ENCODE peak calls at places on chromosomes 11 and 22, in seven cellular contexts. One of them, this sample, is unnamed.

GRCh38 chr11:69840371-69841169 is 21.4 kb upstream of the FGF3 start:
- DNase-seq in A549: no peak
- DNase-seq in transverse colon: no peak
- DNase-seq in HCT116: peak
- DNase-seq in uterus: no peak
- DNase-seq in heart left ventricle: peak
- DNase-seq in lower leg skin: peak
- DNase-seq in this sample: no peak

GRCh38 chr11:47399860-47400812 is 8.3 kb upstream of the SLC39A13 start:
- DNase-seq in A549: no peak
- DNase-seq in transverse colon: peak
- DNase-seq in HCT116: no peak
- DNase-seq in uterus: peak
- DNase-seq in heart left ventricle: no peak
- DNase-seq in lower leg skin: no peak
- DNase-seq in this sample: no peak

GRCh38 chr11:35346472-35347136 is 72.8 kb downstream of the SLC1A2 start:
- DNase-seq in A549: no peak
- DNase-seq in transverse colon: no peak
- DNase-seq in HCT116: no peak
- DNase-seq in uterus: no peak
- DNase-seq in heart left ventricle: no peak
- DNase-seq in lower leg skin: no peak
- DNase-seq in this sample: no peak

GRCh38 chr22:25990940-25991339 is 178.3 kb upstream of the SEZ6L start:
- DNase-seq in A549: no peak
- DNase-seq in transverse colon: no peak
- DNase-seq in HCT116: no peak
- DNase-seq in uterus: no peak
- DNase-seq in heart left ventricle: no peak
- DNase-seq in lower leg skin: no peak
- DNase-seq in this sample: no peak

GRCh38 chr11:97772696-97773095 is 1248.1 kb upstream of the CNTN5 start:
- DNase-seq in A549: no peak
- DNase-seq in transverse colon: no peak
- DNase-seq in HCT116: no peak
- DNase-seq in uterus: no peak
- DNase-seq in heart left ventricle: no peak
- DNase-seq in lower leg skin: no peak
- DNase-seq in this sample: no peak

GRCh38 chr11:80109031-80109430 is 668.2 kb upstream of the TENM4 start:
- DNase-seq in A549: no peak
- DNase-seq in transverse colon: no peak
- DNase-seq in HCT116: no peak
- DNase-seq in uterus: no peak
- DNase-seq in heart left ventricle: no peak
- DNase-seq in lower leg skin: no peak
- DNase-seq in this sample: no peak

GRCh38 chr11:33454264-33454663 is 197.1 kb downstream of the HIPK3 start:
- DNase-seq in A549: no peak
- DNase-seq in transverse colon: no peak
- DNase-seq in HCT116: no peak
- DNase-seq in uterus: no peak
- DNase-seq in heart left ventricle: no peak
- DNase-seq in lower leg skin: no peak
- DNase-seq in this sample: no peak

GRCh38 chr11:80733776-80734175 is 1292.9 kb upstream of the TENM4 start:
- DNase-seq in A549: no peak
- DNase-seq in transverse colon: no peak
- DNase-seq in HCT116: no peak
- DNase-seq in uterus: no peak
- DNase-seq in heart left ventricle: no peak
- DNase-seq in lower leg skin: no peak
- DNase-seq in this sample: no peak

GRCh38 chr11:130063398-130063797 is 6.3 kb upstream of the APLP2 start:
- DNase-seq in A549: no peak
- DNase-seq in transverse colon: no peak
- DNase-seq in HCT116: no peak
- DNase-seq in uterus: no peak
- DNase-seq in heart left ventricle: no peak
- DNase-seq in lower leg skin: no peak
- DNase-seq in this sample: no peak

GRCh38 chr11:62062223-62062861 is 61.5 kb upstream of the INCENP start:
- DNase-seq in A549: no peak
- DNase-seq in transverse colon: no peak
- DNase-seq in HCT116: no peak
- DNase-seq in uterus: no peak
- DNase-seq in heart left ventricle: no peak
- DNase-seq in lower leg skin: no peak
- DNase-seq in this sample: no peak

GRCh38 chr22:24471570-24471969 is 23.6 kb upstream of the UPB1 start:
- DNase-seq in A549: no peak
- DNase-seq in transverse colon: no peak
- DNase-seq in HCT116: no peak
- DNase-seq in uterus: peak
- DNase-seq in heart left ventricle: peak
- DNase-seq in lower leg skin: no peak
- DNase-seq in this sample: no peak

GRCh38 chr22:35567214-35567792 is 26.7 kb downstream of the RASD2 start:
- DNase-seq in A549: no peak
- DNase-seq in transverse colon: no peak
- DNase-seq in HCT116: no peak
- DNase-seq in uterus: no peak
- DNase-seq in heart left ventricle: no peak
- DNase-seq in lower leg skin: no peak
- DNase-seq in this sample: no peak

GRCh38 chr11:8577791-8578581 is 16.0 kb downstream of the STK33 start:
- DNase-seq in A549: no peak
- DNase-seq in transverse colon: no peak
- DNase-seq in HCT116: no peak
- DNase-seq in uterus: no peak
- DNase-seq in heart left ventricle: no peak
- DNase-seq in lower leg skin: no peak
- DNase-seq in this sample: no peak

GRCh38 chr11:133810766-133811165 is 34.5 kb downstream of the SPATA19 start:
- DNase-seq in A549: no peak
- DNase-seq in transverse colon: no peak
- DNase-seq in HCT116: no peak
- DNase-seq in uterus: no peak
- DNase-seq in heart left ventricle: no peak
- DNase-seq in lower leg skin: peak
- DNase-seq in this sample: no peak

GRCh38 chr22:24683671-24684070 is 80.7 kb downstream of the GGT1 start:
- DNase-seq in A549: no peak
- DNase-seq in transverse colon: no peak
- DNase-seq in HCT116: no peak
- DNase-seq in uterus: no peak
- DNase-seq in heart left ventricle: no peak
- DNase-seq in lower leg skin: no peak
- DNase-seq in this sample: no peak

GRCh38 chr11:88576741-88577140 is 239.2 kb upstream of the CTSC start:
- DNase-seq in A549: no peak
- DNase-seq in transverse colon: no peak
- DNase-seq in HCT116: no peak
- DNase-seq in uterus: no peak
- DNase-seq in heart left ventricle: no peak
- DNase-seq in lower leg skin: no peak
- DNase-seq in this sample: no peak

GRCh38 chr11:47186937-47187681 is 875 bp upstream of the PACSIN3 start:
- DNase-seq in A549: no peak
- DNase-seq in transverse colon: peak
- DNase-seq in HCT116: no peak
- DNase-seq in uterus: peak
- DNase-seq in heart left ventricle: peak
- DNase-seq in lower leg skin: no peak
- DNase-seq in this sample: no peak

GRCh38 chr11:8779107-8779506 is 96.5 kb downstream of the RPL27A start:
- DNase-seq in A549: no peak
- DNase-seq in transverse colon: no peak
- DNase-seq in HCT116: no peak
- DNase-seq in uterus: no peak
- DNase-seq in heart left ventricle: no peak
- DNase-seq in lower leg skin: peak
- DNase-seq in this sample: no peak

GRCh38 chr11:28911829-28912228 is 803.6 kb downstream of the METTL15 start:
- DNase-seq in A549: no peak
- DNase-seq in transverse colon: no peak
- DNase-seq in HCT116: no peak
- DNase-seq in uterus: no peak
- DNase-seq in heart left ventricle: no peak
- DNase-seq in lower leg skin: no peak
- DNase-seq in this sample: no peak

GRCh38 chr11:129145276-129145675 is 46.8 kb downstream of the ARHGAP32 start:
- DNase-seq in A549: no peak
- DNase-seq in transverse colon: no peak
- DNase-seq in HCT116: no peak
- DNase-seq in uterus: no peak
- DNase-seq in heart left ventricle: no peak
- DNase-seq in lower leg skin: no peak
- DNase-seq in this sample: no peak

DNA sequence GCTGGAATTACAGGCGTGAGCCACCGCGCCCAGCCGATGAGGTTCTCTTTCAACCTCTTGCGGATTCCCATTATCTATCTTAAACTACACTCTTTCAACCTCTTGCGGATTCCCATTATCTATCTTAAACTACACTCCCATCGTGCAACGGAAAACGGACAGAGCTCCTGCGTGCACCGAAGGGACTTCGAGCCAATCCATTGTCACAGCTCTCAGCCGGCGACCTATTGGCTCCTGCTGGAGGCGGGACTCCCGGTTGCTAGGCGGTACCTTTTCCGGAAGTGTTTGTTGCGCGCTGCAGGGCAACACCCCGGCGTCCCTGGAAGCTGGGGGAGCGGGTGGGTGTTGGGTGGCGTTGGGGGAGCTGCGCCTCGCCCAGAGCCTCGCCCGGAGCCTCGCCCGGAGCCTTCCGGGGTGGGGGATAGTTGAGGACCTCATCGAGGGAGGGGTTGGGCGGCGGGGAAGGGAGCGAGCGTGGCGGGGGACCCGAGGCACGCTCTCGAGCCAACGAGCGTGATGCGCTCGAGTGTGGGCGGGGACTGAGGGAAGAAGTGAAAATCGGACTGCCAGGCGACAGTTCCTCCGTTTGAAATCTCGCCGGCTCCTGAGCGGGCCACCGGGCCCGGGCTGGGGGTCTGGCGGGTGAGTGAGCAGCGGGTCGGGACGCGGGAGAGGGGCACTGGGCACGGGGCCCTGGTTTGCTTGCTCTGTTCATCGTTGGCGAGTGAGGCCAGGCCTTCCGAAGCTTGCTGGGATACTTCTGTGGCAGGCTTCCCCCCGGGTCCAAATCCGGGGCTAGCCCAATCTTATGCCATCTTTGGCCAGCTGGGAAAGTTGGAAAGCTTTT is at the start of gene CEP164:
- DNase-seq in A549: peak
- DNase-seq in transverse colon: peak
- DNase-seq in HCT116: peak
- DNase-seq in uterus: peak
- DNase-seq in heart left ventricle: peak
- DNase-seq in lower leg skin: peak
- DNase-seq in this sample: peak
- TF ChIP-seq POLR2A in A549: peak
- TF ChIP-seq POLR2A in transverse colon: peak
- TF ChIP-seq POLR2A in HCT116: no peak
- TF ChIP-seq POLR2A in uterus: peak
- TF ChIP-seq POLR2A in heart left ventricle: no peak
- TF ChIP-seq POLR2A in lower leg skin: no peak
- TF ChIP-seq POLR2A in this sample: peak

DNA sequence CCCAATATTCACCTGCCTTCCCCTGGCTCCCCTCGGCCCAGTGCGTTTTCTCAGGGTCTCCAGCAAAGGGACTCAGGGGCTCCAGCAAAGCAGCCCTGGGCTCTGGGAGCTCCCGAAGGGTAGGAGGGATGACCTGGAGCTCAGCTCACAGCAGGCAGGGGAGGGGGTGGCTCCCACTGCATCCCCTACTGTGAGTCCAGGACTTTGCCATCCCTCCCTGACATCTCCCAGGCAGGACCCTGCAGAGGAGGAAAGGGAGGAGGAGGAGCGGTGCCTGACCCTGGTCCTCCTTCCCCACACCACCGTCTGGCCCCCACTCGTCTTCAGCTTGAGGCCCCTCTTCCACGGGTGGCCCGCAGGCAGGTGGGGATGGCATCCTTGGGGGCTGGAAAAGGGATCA is 5.0 kb downstream of the CABP7 start:
- DNase-seq in A549: no peak
- DNase-seq in transverse colon: no peak
- DNase-seq in HCT116: no peak
- DNase-seq in uterus: no peak
- DNase-seq in heart left ventricle: no peak
- DNase-seq in lower leg skin: no peak
- DNase-seq in this sample: no peak
- TF ChIP-seq POLR2A in A549: no peak
- TF ChIP-seq POLR2A in transverse colon: no peak
- TF ChIP-seq POLR2A in HCT116: no peak
- TF ChIP-seq POLR2A in uterus: no peak
- TF ChIP-seq POLR2A in heart left ventricle: no peak
- TF ChIP-seq POLR2A in lower leg skin: no peak
- TF ChIP-seq POLR2A in this sample: no peak

GRCh38 chr22:23152238-23153114 is 7.2 kb downstream of the RAB36 start:
- DNase-seq in A549: no peak
- DNase-seq in transverse colon: no peak
- DNase-seq in HCT116: no peak
- DNase-seq in uterus: no peak
- DNase-seq in heart left ventricle: no peak
- DNase-seq in lower leg skin: no peak
- DNase-seq in this sample: no peak
- TF ChIP-seq POLR2A in A549: no peak
- TF ChIP-seq POLR2A in transverse colon: no peak
- TF ChIP-seq POLR2A in HCT116: no peak
- TF ChIP-seq POLR2A in uterus: no peak
- TF ChIP-seq POLR2A in heart left ventricle: no peak
- TF ChIP-seq POLR2A in lower leg skin: no peak
- TF ChIP-seq POLR2A in this sample: no peak

DNA sequence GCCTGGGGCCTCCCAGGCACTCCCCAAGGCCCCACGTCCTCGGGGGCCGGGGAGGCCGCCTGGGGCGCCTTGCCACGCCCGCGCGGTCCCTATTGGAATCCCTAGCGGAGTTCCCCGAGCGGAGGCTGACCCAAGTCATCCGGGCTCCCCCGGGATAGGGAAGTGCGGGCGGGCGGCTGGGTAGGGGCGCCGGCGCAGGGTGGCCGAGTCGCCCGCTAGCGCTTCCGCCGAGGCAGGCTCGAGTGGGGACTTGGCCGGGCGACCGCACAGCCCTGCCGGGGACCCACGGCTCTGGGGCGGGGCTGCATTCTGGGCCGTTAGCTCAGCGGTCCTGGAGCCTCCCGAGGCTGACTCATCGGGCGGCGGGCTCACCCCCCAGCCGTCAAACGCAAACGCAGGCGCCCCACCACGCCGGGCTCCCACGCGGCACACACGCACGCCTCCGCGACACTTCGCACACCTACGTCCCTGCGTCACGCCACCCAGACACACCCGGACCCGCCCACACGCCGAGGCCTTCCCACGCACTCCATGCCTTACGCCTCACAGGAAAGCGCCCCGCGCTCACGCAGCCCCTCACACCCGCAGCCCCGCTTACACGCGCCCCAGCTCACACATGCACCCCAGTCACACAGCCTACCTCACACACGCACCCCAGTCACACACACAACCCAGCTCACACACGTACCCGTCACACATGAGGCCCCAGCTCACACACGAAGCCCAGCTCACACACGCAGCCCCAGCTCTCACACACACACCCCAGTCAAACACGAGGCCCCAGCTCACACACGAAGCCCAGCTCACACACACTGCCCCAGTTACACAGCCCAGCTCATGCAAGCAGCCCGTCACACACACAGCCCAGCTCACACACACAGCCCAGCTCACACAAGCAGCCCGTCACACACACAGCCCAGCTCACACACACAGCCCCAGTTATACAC is 1.1 kb downstream of the PHLDB1 start:
- DNase-seq in A549: no peak
- DNase-seq in transverse colon: peak
- DNase-seq in HCT116: no peak
- DNase-seq in uterus: peak
- DNase-seq in heart left ventricle: peak
- DNase-seq in lower leg skin: peak
- DNase-seq in this sample: no peak
- TF ChIP-seq POLR2A in A549: no peak
- TF ChIP-seq POLR2A in transverse colon: no peak
- TF ChIP-seq POLR2A in HCT116: no peak
- TF ChIP-seq POLR2A in uterus: peak
- TF ChIP-seq POLR2A in heart left ventricle: no peak
- TF ChIP-seq POLR2A in lower leg skin: no peak
- TF ChIP-seq POLR2A in this sample: peak